ENCODE peak calls at places on chromosomes 16 and 17, in five cellular contexts. R, E, O, B and X are unnamed samples.

GRCh38 chr16:79821911-79822310 is 221.4 kb upstream of the MAF start:
- DNase-seq in O (no peak), R (no peak), B (no peak), E (no peak), X (no peak)

GRCh38 chr16:89529097-89529496 is 20.9 kb downstream of the SPG7 start:
- DNase-seq in E (no peak), B (no peak), O (no peak), R (no peak), X (no peak)

GRCh38 chr17:8052256-8053252 is 13.7 kb downstream of the ALOX15B start:
- DNase-seq in O (no peak), E (no peak), B (no peak), R (peak; percentile 9), X (no peak)

GRCh38 chr17:48609754-48610281 is 999 bp downstream of the HOXB7 start:
- DNase-seq in O (no peak), B (no peak), E (no peak), R (no peak), X (no peak)

GRCh38 chr16:28161626-28162025 is 50.1 kb downstream of the XPO6 start:
- DNase-seq in B (no peak), R (no peak), E (no peak), O (no peak), X (no peak)

GRCh38 chr16:89156740-89157645 is 14.6 kb upstream of the CDH15 start:
- DNase-seq in O (no peak), R (no peak), B (no peak), E (no peak), X (no peak)

GRCh38 chr17:71790791-71791190 is 330.0 kb upstream of the SOX9 start:
- DNase-seq in B (peak; percentile 77), R (no peak), E (peak; percentile 4), O (no peak), X (no peak)

GRCh38 chr17:82493517-82493840 is 26.1 kb upstream of the FOXK2 start:
- DNase-seq in B (no peak), O (no peak), R (no peak), E (peak; percentile 4), X (no peak)

GRCh38 chr17:82370471-82371332 is 863 bp upstream of the UTS2R start:
- DNase-seq in B (peak; percentile 8), E (peak; percentile 18), R (peak; percentile 45), O (no peak), X (peak; percentile 31)

GRCh38 chr16:58970775-58971174 is 236.7 kb upstream of the GOT2 start:
- DNase-seq in O (no peak), E (peak; percentile 62), B (no peak), R (no peak), X (no peak)

GRCh38 chr17:48055531-48056245 is 7.5 kb downstream of the NFE2L1 start:
- DNase-seq in B (no peak), R (no peak), O (no peak), E (peak; percentile 91), X (no peak)

GRCh38 chr17:10060526-10060925 is 137.9 kb downstream of the GAS7 start:
- DNase-seq in B (no peak), O (no peak), E (no peak), R (no peak), X (no peak)